ENCODE peak calls at places on chromosome 7, in four cellular contexts. M is spleen, E is right lobe of liver, P is heart left ventricle. U is an unnamed sample. For H3K27me3, the result is how much of the 10 kb centered on the place peaks cover.

GRCh38 chr7:155809947-155810606 is 2.2 kb downstream of the SHH start:
- DNase-seq in M (peak), E (peak), P (no peak), U (no peak)

GRCh38 chr7:35646289-35647033 is 48.5 kb downstream of the HERPUD2 start:
- DNase-seq in M (no peak), E (no peak), P (no peak), U (no peak)

GRCh38 chr7:157550300-157551275 is 213.8 kb downstream of the DNAJB6 start:
- DNase-seq in M (peak), E (no peak), P (no peak), U (no peak)

GRCh38 chr7:138186951-138187351 is 110.7 kb downstream of the AKR1D1 start:
- DNase-seq in M (no peak), E (no peak), P (no peak), U (no peak)

GRCh38 chr7:22549051-22549450 is 49.1 kb upstream of the STEAP1B start:
- DNase-seq in M (no peak), E (no peak), P (no peak), U (no peak)

GRCh38 chr7:154909241-154910105 is 93.5 kb downstream of the PAXIP1 start:
- DNase-seq in M (peak), E (no peak), P (no peak), U (no peak)

GRCh38 chr7:97694355-97694754 is 37.5 kb upstream of the TAC1 start:
- DNase-seq in M (no peak), E (no peak), P (no peak), U (no peak)

GRCh38 chr7:126700807-126701604 is 551.7 kb downstream of the GRM8 start:
- DNase-seq in M (peak), E (no peak), P (no peak), U (peak)

GRCh38 chr7:20786049-20786412 is 655 bp downstream of the SP8 start:
- DNase-seq in M (no peak), E (no peak), P (no peak), U (no peak)

GRCh38 chr7:85185355-85186082 is 1.3 kb downstream of the SEMA3D start:
- DNase-seq in M (peak), E (peak), P (peak), U (peak)

GRCh38 chr7:64889686-64890162 is 13.3 kb upstream of the ZNF273 start:
- DNase-seq in M (no peak), E (no peak), P (peak), U (no peak)

GRCh38 chr7:130938661-130939060 is 204.7 kb upstream of the KLF14 start:
- DNase-seq in M (no peak), E (no peak), P (no peak), U (no peak)

GRCh38 chr7:291302-292092 is 1.5 kb downstream of the FOXL3 start:
- DNase-seq in M (peak), E (no peak), P (no peak), U (peak)

GRCh38 chr7:290554-291301 is 758 bp downstream of the FOXL3 start:
- DNase-seq in M (peak), E (peak), P (no peak), U (no peak)

GRCh38 chr7:289209-289755 is 688 bp upstream of the FOXL3 start:
- DNase-seq in M (peak), E (peak), P (no peak), U (no peak)

GRCh38 chr7:288671-289101 is 1.3 kb upstream of the FOXL3 start:
- DNase-seq in M (peak), E (peak), P (no peak), U (no peak)

DNA sequence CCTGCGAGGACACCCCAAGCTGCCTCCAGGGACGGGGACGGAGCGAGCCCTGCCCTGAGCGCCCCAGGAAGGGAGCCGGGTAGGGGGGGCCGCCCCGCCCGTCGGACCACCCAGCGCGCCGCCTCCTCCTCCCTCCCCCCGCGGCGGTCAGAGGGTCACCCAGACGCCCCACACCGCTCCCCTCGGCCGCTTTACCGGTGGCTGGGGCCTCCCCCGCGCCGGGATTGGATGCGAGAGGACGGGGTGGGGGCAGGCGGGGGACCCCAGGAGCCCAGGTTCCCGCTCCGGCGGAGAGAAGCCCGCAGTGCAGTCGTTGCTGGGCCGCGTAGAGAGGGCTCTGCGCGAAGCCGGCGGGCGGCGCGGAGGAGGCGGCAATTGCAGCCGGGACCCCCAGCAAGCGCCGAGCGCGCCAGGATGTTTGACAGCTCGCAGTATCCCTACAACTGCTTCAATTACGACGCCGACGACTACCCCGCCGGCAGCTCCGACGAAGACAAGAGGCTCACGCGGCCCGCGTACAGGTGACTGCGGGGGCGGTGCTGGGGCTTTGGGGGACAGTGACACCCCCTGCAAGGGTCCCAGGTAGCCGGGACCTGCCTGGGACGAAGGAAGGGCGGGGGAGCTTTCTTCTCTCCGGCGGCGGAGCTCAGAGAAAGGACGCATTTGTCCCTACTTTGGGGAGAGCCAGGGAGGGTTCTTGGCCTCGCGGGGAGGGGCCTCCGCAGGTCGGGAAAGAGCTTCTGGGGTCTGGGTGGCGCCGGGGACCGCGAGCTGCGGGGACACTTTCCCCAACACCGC is at the start of gene FOXL3:
- DNase-seq in M (peak), E (peak), P (no peak), U (no peak)
- H3K27me3 ChIP-seq in M (under half), E (under half), P (half or more), U (under half)

GRCh38 chr7:55020481-55020871 is 1.7 kb downstream of the EGFR start:
- DNase-seq in M (no peak), E (peak), P (no peak), U (peak)

GRCh38 chr7:55019691-55020480 is 1.1 kb downstream of the EGFR start:
- DNase-seq in M (no peak), E (peak), P (no peak), U (peak)

GRCh38 chr7:55021053-55021452 is 2.2 kb downstream of the EGFR start:
- DNase-seq in M (no peak), E (no peak), P (no peak), U (no peak)

GRCh38 chr7:55022618-55022985 is 3.8 kb downstream of the EGFR start:
- DNase-seq in M (no peak), E (no peak), P (no peak), U (no peak)

GRCh38 chr7:55021951-55022617 is 3.3 kb downstream of the EGFR start:
- DNase-seq in M (no peak), E (no peak), P (no peak), U (peak)
- H3K27ac ChIP-seq in M (no peak), E (peak), P (no peak), U (peak)

GRCh38 chr7:101315336-101315735 is 6.3 kb downstream of the IFT22 start:
- DNase-seq in M (no peak), E (no peak), P (no peak), U (peak)
- TF ChIP-seq POLR2A in M (no peak), E (no peak), P (no peak), U (no peak)

GRCh38 chr7:31052504-31052840 is 364 bp downstream of the ADCYAP1R1 start:
- DNase-seq in M (no peak), E (no peak), P (no peak), U (no peak)

GRCh38 chr7:31054608-31055273 is 2.6 kb downstream of the ADCYAP1R1 start:
- DNase-seq in M (no peak), E (no peak), P (no peak), U (no peak)

GRCh38 chr7:31052841-31053601 is 913 bp downstream of the ADCYAP1R1 start:
- DNase-seq in M (no peak), E (no peak), P (no peak), U (no peak)

GRCh38 chr7:31055501-31055900 is 3.4 kb downstream of the ADCYAP1R1 start:
- DNase-seq in M (no peak), E (no peak), P (no peak), U (no peak)

DNA sequence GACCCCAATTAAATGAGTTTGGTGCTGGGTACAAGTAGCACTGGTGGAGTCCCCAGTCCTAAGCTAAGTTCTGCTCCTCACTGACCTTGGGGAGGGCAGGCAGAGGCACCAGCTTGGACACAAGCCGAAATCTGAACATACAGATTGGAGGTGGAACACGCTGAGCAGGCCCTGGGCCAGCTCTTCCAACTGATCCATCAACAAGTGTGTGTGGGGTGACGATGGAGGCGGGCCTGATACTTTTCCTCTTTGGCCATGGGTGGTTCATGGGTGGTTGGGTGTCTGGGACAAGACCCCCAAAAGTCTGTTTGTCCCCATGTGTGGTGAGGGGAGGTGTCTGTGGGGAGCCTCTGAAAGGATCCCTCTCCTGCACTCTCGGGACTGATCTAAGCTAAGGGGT is 1.9 kb downstream of the ADCYAP1R1 start:
- DNase-seq in M (no peak), E (no peak), P (no peak), U (no peak)
- H3K27me3 ChIP-seq in M (under half), E (under half), P (under half), U (under half)